ENCODE peak calls at places on chromosomes 6 and 20, in four cellular contexts. C is GM23338, Q is psoas muscle, B is GM12878. Z is an unnamed sample.

GRCh38 chr6:159982726-159983506 is 14.0 kb downstream of the IGF2R start:
- ATAC-seq in Q (no peak), C (no peak), B (peak; percentile 25), Z (peak; percentile 36)

GRCh38 chr20:4802522-4802921 is 80.8 kb downstream of the PRND start:
- ATAC-seq in Q (no peak), C (no peak), B (no peak), Z (no peak)

GRCh38 chr6:150272976-150273315 is 95.9 kb upstream of the IYD start:
- ATAC-seq in Q (no peak), C (no peak), B (no peak), Z (no peak)

GRCh38 chr6:134431306-134431919 is 113.5 kb upstream of the SGK1 start:
- ATAC-seq in C (no peak), Q (no peak), B (no peak), Z (no peak)

GRCh38 chr6:117469356-117469755 is 13.1 kb upstream of the DCBLD1 start:
- ATAC-seq in C (no peak), B (no peak), Q (no peak), Z (no peak)

GRCh38 chr20:55079917-55080316 is 604.5 kb downstream of the DOK5 start:
- ATAC-seq in C (no peak), B (peak; percentile 26), Q (no peak), Z (no peak)

GRCh38 chr20:43942661-43943285 is 28.1 kb downstream of the TOX2 start:
- ATAC-seq in B (peak; percentile 74), C (no peak), Q (no peak), Z (no peak)

GRCh38 chr20:4898282-4898681 is 103.0 kb downstream of the SLC23A2 start:
- ATAC-seq in Q (peak; percentile 46), B (no peak), C (no peak), Z (peak; percentile 59)

GRCh38 chr20:9912858-9913434 is 74.1 kb upstream of the PAK5 start:
- ATAC-seq in B (peak; percentile 42), C (no peak), Q (no peak), Z (no peak)

GRCh38 chr6:133827766-133828165 is 61.1 kb upstream of the TCF21 start:
- ATAC-seq in B (no peak), C (no peak), Q (no peak), Z (no peak)

GRCh38 chr6:70557998-70558397 is 8.7 kb upstream of the SDHAF4 start:
- ATAC-seq in Q (no peak), B (no peak), C (no peak), Z (no peak)

GRCh38 chr20:44198872-44199271 is 11.7 kb downstream of the OSER1 start:
- ATAC-seq in B (no peak), Q (no peak), C (no peak), Z (no peak)

GRCh38 chr6:12363651-12364381 is 73.7 kb downstream of the EDN1 start:
- ATAC-seq in C (no peak), B (peak; percentile 88), Q (no peak), Z (peak; percentile 50)

GRCh38 chr6:41470341-41471063 is 75.7 kb upstream of the FOXP4 start:
- ATAC-seq in Q (peak; percentile 64), B (peak; percentile 50), C (peak; percentile 50), Z (peak; percentile 69)

GRCh38 chr6:169293196-169293595 is 39.5 kb upstream of the THBS2 start:
- ATAC-seq in C (no peak), Q (no peak), B (no peak), Z (no peak)

GRCh38 chr6:118319890-118320289 is 228.2 kb upstream of the PLN start:
- ATAC-seq in C (no peak), Q (peak; percentile 91), B (no peak), Z (no peak)

GRCh38 chr20:4811661-4812181 is 90.0 kb downstream of the PRND start:
- ATAC-seq in Q (no peak), C (no peak), B (peak; percentile 4), Z (peak; percentile 46)

GRCh38 chr6:21928715-21929298 is 335.3 kb downstream of the SOX4 start:
- ATAC-seq in Q (no peak), C (no peak), B (no peak), Z (no peak)

GRCh38 chr6:75666590-75666989 is 64.9 kb downstream of the SENP6 start:
- ATAC-seq in Q (no peak), C (no peak), B (no peak), Z (no peak)

GRCh38 chr6:159234102-159234553 is 64.9 kb downstream of the FNDC1 start:
- ATAC-seq in C (peak; percentile 58), B (no peak), Q (no peak), Z (no peak)

GRCh38 chr20:20083796-20084195 is 31.5 kb downstream of the CFAP61 start:
- ATAC-seq in C (peak; percentile 64), B (peak; percentile 81), Q (peak; percentile 26), Z (peak; percentile 42)

GRCh38 chr20:23125159-23125558 is 39.0 kb upstream of the CD93 start:
- ATAC-seq in C (no peak), Q (no peak), B (no peak), Z (no peak)

GRCh38 chr20:23122959-23123655 is 37.0 kb upstream of the CD93 start:
- ATAC-seq in C (no peak), Q (no peak), B (no peak), Z (no peak)

GRCh38 chr20:23122321-23122720 is 36.2 kb upstream of the CD93 start:
- ATAC-seq in C (no peak), Q (no peak), B (no peak), Z (no peak)

GRCh38 chr20:23125625-23126191 is 39.6 kb upstream of the CD93 start:
- ATAC-seq in B (peak; percentile 28), C (no peak), Q (peak; percentile 89), Z (peak; percentile 62)

DNA sequence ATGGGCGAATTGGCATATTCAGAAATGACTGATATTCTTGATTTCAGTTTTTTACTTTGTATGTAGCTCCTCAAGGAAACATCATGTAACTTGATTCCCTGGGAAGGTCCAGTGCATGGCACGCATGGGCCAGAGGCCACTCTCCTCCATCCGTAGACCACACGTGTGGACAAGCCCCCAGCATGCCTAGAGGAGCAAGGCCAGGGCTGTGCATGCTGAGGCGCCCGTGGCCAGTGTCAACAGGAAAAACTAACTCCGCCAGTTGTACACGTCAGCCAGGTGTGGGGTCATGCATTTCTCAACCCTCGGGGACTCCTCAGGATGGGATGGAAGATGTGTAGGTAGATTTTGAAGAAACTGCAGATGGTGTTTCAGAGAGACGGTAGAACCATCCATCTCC is 37.8 kb upstream of the CD93 start:
- ATAC-seq in Q (no peak), C (no peak), B (no peak), Z (no peak)
- H3K4me1 ChIP-seq in Q (peaks cover 35% of the 10 kb centered on the region), C (no peaks in the 10 kb centered on the region), B (peaks cover 14% of the 10 kb centered on the region), Z (no peaks in the 10 kb centered on the region)

DNA sequence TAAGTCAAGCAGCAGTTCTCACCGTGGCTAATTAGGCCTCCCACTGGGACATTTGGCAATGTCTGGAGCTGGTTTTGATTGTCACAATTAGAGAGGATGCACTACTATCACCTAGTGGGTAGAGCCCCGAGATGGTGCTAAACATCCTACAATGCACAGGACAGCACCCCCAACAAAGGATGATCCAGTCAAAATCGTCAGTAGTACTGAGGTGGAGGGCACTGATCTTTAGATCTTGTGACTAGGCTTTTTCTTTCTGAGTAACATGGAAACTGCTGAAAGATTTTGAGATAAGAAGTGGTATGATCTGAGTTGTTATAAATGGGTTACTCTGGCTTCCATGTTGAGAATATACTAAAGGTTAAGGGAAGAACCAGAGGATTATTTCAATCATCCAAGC is 12.0 kb downstream of the UBD start:
- ATAC-seq in B (no peak), C (no peak), Q (no peak), Z (no peak)
- TF ChIP-seq CTCF in B (no peak), C (no peak), Q (no peak), Z (no peak)

GRCh38 chr6:13662651-13663334 is 47.7 kb downstream of the NOL7 start:
- ATAC-seq in Q (no peak), B (no peak), C (no peak), Z (no peak)
- H3K27ac ChIP-seq in Q (no peak overlapping the region), B (peak overlapping the region; percentile 6), C (peak overlapping the region; percentile 65), Z (no peak overlapping the region)

DNA sequence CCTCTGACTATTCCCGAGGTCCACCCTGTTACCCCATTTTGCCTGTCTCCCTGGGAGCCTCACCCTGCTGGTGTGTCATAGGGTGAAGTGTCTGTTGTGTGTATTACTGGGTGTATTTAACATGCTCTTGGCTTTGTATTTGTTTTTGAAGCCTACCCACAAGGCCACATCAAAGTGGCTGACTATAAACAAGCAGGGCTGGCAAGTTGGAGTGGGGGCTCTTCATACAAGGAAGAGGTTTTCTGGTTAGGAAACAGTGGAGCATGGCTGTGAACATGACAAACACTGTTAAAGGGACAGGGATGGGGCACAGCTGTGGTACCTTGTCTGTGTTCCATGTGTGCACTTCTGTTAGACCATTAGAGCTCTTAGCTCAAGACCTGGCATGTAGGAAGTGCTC is 26.3 kb downstream of the HECA start:
- ATAC-seq in Q (no peak), C (no peak), B (peak; percentile 48), Z (no peak)
- H3K4me1 ChIP-seq in Q (peaks cover 26% of the 10 kb centered on the region), C (no peaks in the 10 kb centered on the region), B (peaks cover 19% of the 10 kb centered on the region), Z (no peaks in the 10 kb centered on the region)

GRCh38 chr6:105898286-105898685 is 187.8 kb upstream of the PRDM1 start:
- ATAC-seq in B (peak; percentile 74), Q (no peak), C (no peak), Z (no peak)

GRCh38 chr6:105896821-105897095 is 189.4 kb upstream of the PRDM1 start:
- ATAC-seq in B (no peak), C (no peak), Q (no peak), Z (no peak)

GRCh38 chr6:105896052-105896820 is 189.9 kb upstream of the PRDM1 start:
- ATAC-seq in Q (no peak), B (no peak), C (no peak), Z (no peak)

GRCh38 chr6:105894556-105894955 is 191.6 kb upstream of the PRDM1 start:
- ATAC-seq in B (no peak), Q (no peak), C (no peak), Z (peak; percentile 25)

DNA sequence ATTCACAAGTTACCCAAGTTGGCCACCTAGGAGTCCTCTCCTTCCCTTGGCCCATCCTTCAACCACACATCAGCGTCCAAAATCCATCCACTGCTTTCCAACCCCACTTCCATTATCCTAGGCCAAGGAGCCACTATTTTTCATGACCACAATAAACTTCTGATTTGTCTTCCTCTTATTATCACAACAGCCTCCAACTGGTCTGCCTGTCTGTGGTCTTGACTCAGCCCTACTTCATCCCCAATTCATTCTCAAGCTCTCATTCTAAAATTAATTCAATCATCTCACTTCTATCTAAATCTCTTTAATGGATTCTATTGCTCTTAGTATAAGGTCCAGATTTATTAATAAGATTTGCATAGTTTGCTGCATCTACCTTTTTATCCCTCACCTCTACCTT is 189.0 kb upstream of the PRDM1 start:
- ATAC-seq in C (no peak), B (no peak), Q (no peak), Z (no peak)
- TF ChIP-seq CTCF in C (no peak), B (no peak), Q (no peak), Z (no peak)

DNA sequence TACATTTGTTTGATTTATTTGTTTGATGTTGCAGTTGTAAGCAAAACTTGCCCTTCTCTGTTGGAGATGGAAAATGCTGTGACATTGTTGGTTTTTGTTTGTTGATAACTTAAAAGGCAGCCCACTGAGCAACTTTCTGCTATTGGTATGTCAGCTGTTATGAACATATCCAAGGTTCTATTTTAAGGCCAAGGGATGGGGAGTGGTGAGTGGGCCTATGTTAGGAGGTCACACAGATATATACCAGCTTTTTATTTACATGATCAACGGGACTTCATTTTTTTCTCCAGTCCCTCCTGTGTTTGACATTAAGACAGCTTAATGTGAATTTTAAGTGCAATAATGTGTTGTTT is 5.8 kb downstream of the QKI start:
- ATAC-seq in B (no peak), Q (peak; percentile 54), C (no peak), Z (no peak)
- H3K27ac ChIP-seq in B (no peak overlapping the region), Q (peak overlapping the region; percentile 99), C (no peak overlapping the region), Z (peak overlapping the region; percentile 100)

GRCh38 chr6:106752641-106753040 is 123.3 kb downstream of the QRSL1 start:
- ATAC-seq in C (no peak), B (no peak), Q (no peak), Z (no peak)
- H3K4me1 ChIP-seq in C (peaks cover 32% of the 10 kb centered on the region), B (no peaks in the 10 kb centered on the region), Q (no peaks in the 10 kb centered on the region), Z (no peaks in the 10 kb centered on the region)

GRCh38 chr6:5213851-5214507 is 46.8 kb downstream of the LYRM4 start:
- ATAC-seq in B (no peak), Q (no peak), C (peak; percentile 23), Z (no peak)
- TF ChIP-seq CTCF in B (no peak), Q (no peak), C (no peak), Z (no peak)